ENCODE peak calls at places on chromosomes 2 and 18, in six cellular contexts. I, R, S, F, N and M are unnamed samples.
A peak's percentile ranks its signal among the peaks of the same experiment; 100 is the strongest.

GRCh38 chr2:59988337-59988736 is 565.1 kb downstream of the BCL11A start:
- DNase-seq in R (no peak), N (no peak), I (no peak), F (no peak), S (no peak), M (no peak)

GRCh38 chr2:26049641-26050040 is 15.8 kb downstream of the RAB10 start:
- DNase-seq in I (no peak), R (no peak), N (no peak), S (no peak), F (no peak), M (no peak)

GRCh38 chr18:2380101-2380500 is 191.2 kb downstream of the METTL4 start:
- DNase-seq in S (no peak), I (no peak), F (no peak), N (no peak), R (no peak), M (no peak)

GRCh38 chr18:8602040-8602439 is 7.2 kb upstream of the RAB12 start:
- DNase-seq in F (no peak), R (no peak), N (no peak), S (no peak), I (no peak), M (no peak)

GRCh38 chr2:133157141-133157540 is 411.1 kb downstream of the NCKAP5 start:
- DNase-seq in N (no peak), I (no peak), R (no peak), F (peak; percentile 37), S (no peak), M (peak; percentile 22)

GRCh38 chr2:189570565-189570964 is 10.0 kb downstream of the SLC40A1 start:
- DNase-seq in R (no peak), N (no peak), S (peak; percentile 71), F (peak; percentile 84), I (no peak), M (no peak)

GRCh38 chr18:26301681-26302080 is 75.4 kb downstream of the TAF4B start:
- DNase-seq in I (no peak), S (peak; percentile 9), F (no peak), R (no peak), N (no peak), M (no peak)

GRCh38 chr2:96527990-96528679 is 8.4 kb upstream of the ARID5A start:
- DNase-seq in F (peak; percentile 60), N (no peak), R (no peak), S (peak; percentile 67), I (no peak), M (no peak)

GRCh38 chr2:137964066-137964858 is at the start of gene HNMT:
- DNase-seq in S (peak; percentile 92), N (peak; percentile 33), I (peak; percentile 52), F (peak; percentile 55), R (no peak), M (peak; percentile 90)

GRCh38 chr2:21690005-21690404 is 566.2 kb downstream of the TDRD15 start:
- DNase-seq in I (no peak), F (no peak), R (no peak), N (no peak), S (no peak), M (no peak)

GRCh38 chr2:220504890-220505564 is 877.6 kb downstream of the SLC4A3 start:
- DNase-seq in I (peak; percentile 62), R (no peak), S (peak; percentile 61), N (no peak), F (peak; percentile 86), M (no peak)

GRCh38 chr2:240589381-240589780 is 2.8 kb downstream of the CAPN10 start:
- DNase-seq in R (no peak), F (no peak), S (no peak), I (no peak), N (no peak), M (no peak)

GRCh38 chr2:108377411-108377810 is 343 bp upstream of the SULT1C4 start:
- DNase-seq in N (no peak), F (peak; percentile 86), I (no peak), R (no peak), S (peak; percentile 84), M (no peak)

GRCh38 chr2:12684471-12684936 is 32.2 kb upstream of the TRIB2 start:
- DNase-seq in N (no peak), R (no peak), F (peak; percentile 63), S (peak; percentile 22), I (no peak), M (no peak)

GRCh38 chr2:233233618-233234230 is 17.7 kb upstream of the ATG16L1 start:
- DNase-seq in I (no peak), F (no peak), R (no peak), S (no peak), N (no peak), M (no peak)

GRCh38 chr2:236284208-236284607 is 20.0 kb upstream of the ASB18 start:
- DNase-seq in I (no peak), S (no peak), F (no peak), N (no peak), R (no peak), M (no peak)

GRCh38 chr2:95115418-95115817 is 6.2 kb downstream of the MRPS5 start:
- DNase-seq in R (no peak), N (peak; percentile 47), F (peak; percentile 61), I (peak; percentile 75), S (peak; percentile 62), M (peak; percentile 80)

GRCh38 chr18:48547456-48548403 is 8.9 kb downstream of the CTIF start:
- DNase-seq in N (no peak), S (peak; percentile 91), I (peak; percentile 60), R (no peak), F (peak; percentile 90), M (peak; percentile 98)

GRCh38 chr18:48683661-48684060 is 144.8 kb downstream of the CTIF start:
- DNase-seq in R (no peak), N (no peak), I (no peak), F (no peak), S (no peak), M (no peak)

GRCh38 chr2:239009001-239009961 is 161.4 kb downstream of the TWIST2 start:
- DNase-seq in I (peak; percentile 62), R (no peak), N (no peak), F (no peak), S (no peak), M (peak; percentile 5)

GRCh38 chr2:165952600-165953210 is 871 bp downstream of the TTC21B start:
- DNase-seq in I (no peak), R (no peak), S (peak; percentile 59), F (peak; percentile 3), N (no peak), M (peak; percentile 42)

GRCh38 chr2:460861-461260 is 173.0 kb upstream of the ALKAL2 start:
- DNase-seq in R (no peak), F (no peak), S (no peak), I (peak; percentile 1), N (no peak), M (no peak)

GRCh38 chr18:74631242-74632087 is 33.8 kb downstream of the ZNF407 start:
- DNase-seq in F (peak; percentile 92), R (no peak), N (no peak), S (peak; percentile 79), I (no peak), M (no peak)

GRCh38 chr2:34096552-34097171 is 497.6 kb upstream of the FAM98A start:
- DNase-seq in R (peak; percentile 10), F (peak; percentile 56), N (peak; percentile 65), I (peak; percentile 36), S (peak; percentile 61), M (peak; percentile 74)

GRCh38 chr2:205994344-205994743 is 91.6 kb downstream of the INO80D start:
- DNase-seq in R (no peak), I (no peak), N (no peak), S (no peak), F (no peak), M (no peak)

GRCh38 chr18:75247601-75248421 is 37.2 kb downstream of the TSHZ1 start:
- DNase-seq in N (no peak), I (no peak), F (peak; percentile 65), S (peak; percentile 73), R (no peak), M (no peak)

GRCh38 chr2:128275498-128276045 is 43.1 kb downstream of the HS6ST1 start:
- DNase-seq in F (no peak), N (no peak), R (no peak), I (peak; percentile 13), S (no peak), M (no peak)

GRCh38 chr2:77937366-77937765 is 415.2 kb upstream of the LRRTM4 start:
- DNase-seq in S (no peak), R (no peak), F (no peak), N (no peak), I (no peak), M (no peak)

GRCh38 chr2:44906972-44907371 is 34.5 kb upstream of the SIX3 start:
- DNase-seq in N (no peak), S (no peak), R (no peak), F (no peak), I (no peak), M (no peak)

GRCh38 chr18:78986018-78986481 is 6.4 kb downstream of the SALL3 start:
- DNase-seq in S (no peak), F (no peak), I (no peak), R (no peak), N (no peak), M (peak; percentile 75)

GRCh38 chr2:31922542-31923408 is 88.0 kb downstream of the MEMO1 start:
- DNase-seq in I (no peak), R (no peak), S (no peak), F (no peak), N (no peak), M (no peak)
- H2BK15ac ChIP-seq in I (no peak overlapping the region), R (no peak overlapping the region), S (no peak overlapping the region), F (no peak overlapping the region), N (no peak overlapping the region), M (no peak overlapping the region)

DNA sequence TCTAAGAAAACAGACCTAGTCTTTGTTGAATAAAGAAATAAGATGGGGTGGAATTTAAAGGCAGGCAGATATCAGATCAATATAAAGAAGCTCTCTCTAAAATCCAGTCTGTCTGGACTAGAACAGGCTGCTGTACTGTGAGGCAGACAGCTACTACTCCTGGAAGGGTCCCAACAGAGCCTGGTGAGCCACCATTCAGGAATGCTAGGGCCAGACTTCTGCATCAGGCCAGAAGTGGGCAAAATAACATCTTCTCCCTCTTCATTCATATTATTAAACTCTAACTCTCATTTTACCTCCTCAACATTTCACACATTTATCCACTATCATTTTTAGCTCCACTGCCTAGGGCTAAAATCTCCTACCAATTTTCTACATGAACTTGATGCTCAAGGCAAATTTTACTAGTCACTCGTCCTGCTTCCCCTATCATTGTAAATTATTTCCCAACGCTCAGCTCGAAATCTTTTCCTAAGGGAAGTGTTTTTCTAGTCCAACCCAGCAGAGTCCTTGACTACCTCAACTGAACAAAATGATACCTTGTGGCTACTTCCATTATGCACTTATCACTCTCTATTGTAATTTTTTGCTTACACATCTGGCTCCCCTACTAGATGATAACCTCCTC is 45.2 kb upstream of the GLS start:
- DNase-seq in I (no peak), S (peak; percentile 84), R (no peak), F (peak; percentile 89), N (no peak), M (no peak)
- H3K18ac ChIP-seq in I (no peak overlapping the region), S (no peak overlapping the region), R (no peak overlapping the region), F (no peak overlapping the region), N (no peak overlapping the region), M (no peak overlapping the region)

GRCh38 chr2:101140237-101140636 is 10.9 kb downstream of the TBC1D8 start:
- DNase-seq in R (no peak), S (no peak), F (no peak), N (no peak), I (no peak), M (no peak)
- H2BK15ac ChIP-seq in R (no peak overlapping the region), S (no peak overlapping the region), F (no peak overlapping the region), N (no peak overlapping the region), I (no peak overlapping the region), M (no peak overlapping the region)

DNA sequence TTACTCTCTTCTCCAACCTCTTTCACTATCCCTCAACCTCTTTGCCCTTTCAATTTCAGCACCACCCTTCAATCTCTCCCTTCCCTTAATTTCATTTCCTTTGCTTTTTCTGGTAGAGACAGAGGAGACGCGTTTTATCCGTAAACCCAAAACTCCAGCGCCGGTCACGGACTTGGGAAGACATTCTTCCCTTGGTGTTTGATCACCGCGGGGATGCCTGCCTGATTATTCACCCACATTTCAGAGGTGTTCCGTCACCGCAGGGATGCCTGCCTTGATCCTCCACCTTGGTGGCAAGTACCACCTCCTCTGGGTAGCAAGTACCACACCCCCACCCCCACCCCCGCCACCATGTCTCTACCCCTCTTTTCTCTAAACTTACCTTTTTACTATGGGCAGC is 669.4 kb upstream of the PKDCC start:
- DNase-seq in S (no peak), I (no peak), R (no peak), N (no peak), F (no peak), M (no peak)
- H3K18ac ChIP-seq in S (no peak overlapping the region), I (no peak overlapping the region), R (no peak overlapping the region), N (no peak overlapping the region), F (no peak overlapping the region), M (no peak overlapping the region)